ENCODE peak calls at places on chromosomes 3 and 15, in ten cellular contexts. One of them, this sample, is unnamed.

GRCh38 chr15:38496151-38496550 is 42.2 kb downstream of the FAM98B start:
- DNase-seq in NCI-H446 treated with DMSO at 0.1 percent for 48 hours: no peak
- DNase-seq in EL: no peak
- DNase-seq in SW480: no peak
- DNase-seq in myocyte: no peak
- DNase-seq in stimulated activated naive CD8-positive, alpha-beta T cell treated with anti-CD3 and anti-CD28 coated beads, Interleukin-15, Interleukin-2, amounts not matched to agents 100 U/mL and 50 U/mL, for 24 hours: no peak
- DNase-seq in activated T-helper 1 cell treated with Interleukin-2 at 50 U/mL for 16 hours: no peak
- DNase-seq in NCI-H1417: no peak
- DNase-seq in dermis microvascular lymphatic vessel endothelial cell: no peak
- DNase-seq in neuronal stem cell: no peak
- DNase-seq in this sample: no peak

GRCh38 chr3:193240850-193241706 is at the start of gene PLAAT1:
- DNase-seq in NCI-H446 treated with DMSO at 0.1 percent for 48 hours: peak
- DNase-seq in SW480: peak
- DNase-seq in stimulated activated naive CD8-positive, alpha-beta T cell treated with anti-CD3 and anti-CD28 coated beads, Interleukin-15, Interleukin-2, amounts not matched to agents 100 U/mL and 50 U/mL, for 24 hours: peak
- DNase-seq in activated T-helper 1 cell treated with Interleukin-2 at 50 U/mL for 16 hours: no peak
- DNase-seq in dermis microvascular lymphatic vessel endothelial cell: peak
- DNase-seq in neuronal stem cell: peak
- DNase-seq in NCI-H1417: peak
- DNase-seq in EL: peak
- DNase-seq in myocyte: no peak
- DNase-seq in this sample: peak

GRCh38 chr15:39804026-39804425 is 21.4 kb upstream of the FSIP1 start:
- DNase-seq in dermis microvascular lymphatic vessel endothelial cell: no peak
- DNase-seq in activated T-helper 1 cell treated with Interleukin-2 at 50 U/mL for 16 hours: no peak
- DNase-seq in EL: no peak
- DNase-seq in neuronal stem cell: no peak
- DNase-seq in NCI-H446 treated with DMSO at 0.1 percent for 48 hours: no peak
- DNase-seq in stimulated activated naive CD8-positive, alpha-beta T cell treated with anti-CD3 and anti-CD28 coated beads, Interleukin-15, Interleukin-2, amounts not matched to agents 100 U/mL and 50 U/mL, for 24 hours: no peak
- DNase-seq in NCI-H1417: no peak
- DNase-seq in myocyte: no peak
- DNase-seq in SW480: no peak
- DNase-seq in this sample: no peak

GRCh38 chr15:72426753-72427152 is 28.6 kb downstream of the TMEM202 start:
- DNase-seq in activated T-helper 1 cell treated with Interleukin-2 at 50 U/mL for 16 hours: no peak
- DNase-seq in myocyte: no peak
- DNase-seq in SW480: no peak
- DNase-seq in EL: no peak
- DNase-seq in stimulated activated naive CD8-positive, alpha-beta T cell treated with anti-CD3 and anti-CD28 coated beads, Interleukin-15, Interleukin-2, amounts not matched to agents 100 U/mL and 50 U/mL, for 24 hours: no peak
- DNase-seq in dermis microvascular lymphatic vessel endothelial cell: no peak
- DNase-seq in NCI-H1417: no peak
- DNase-seq in neuronal stem cell: no peak
- DNase-seq in NCI-H446 treated with DMSO at 0.1 percent for 48 hours: no peak
- DNase-seq in this sample: no peak

GRCh38 chr3:16101295-16102186 is 72.9 kb upstream of the GALNT15 start:
- DNase-seq in NCI-H446 treated with DMSO at 0.1 percent for 48 hours: no peak
- DNase-seq in EL: peak
- DNase-seq in activated T-helper 1 cell treated with Interleukin-2 at 50 U/mL for 16 hours: no peak
- DNase-seq in neuronal stem cell: no peak
- DNase-seq in NCI-H1417: no peak
- DNase-seq in SW480: peak
- DNase-seq in stimulated activated naive CD8-positive, alpha-beta T cell treated with anti-CD3 and anti-CD28 coated beads, Interleukin-15, Interleukin-2, amounts not matched to agents 100 U/mL and 50 U/mL, for 24 hours: no peak
- DNase-seq in dermis microvascular lymphatic vessel endothelial cell: peak
- DNase-seq in myocyte: no peak
- DNase-seq in this sample: peak

GRCh38 chr3:78077178-78077577 is 1037.3 kb downstream of the ROBO2 start:
- DNase-seq in stimulated activated naive CD8-positive, alpha-beta T cell treated with anti-CD3 and anti-CD28 coated beads, Interleukin-15, Interleukin-2, amounts not matched to agents 100 U/mL and 50 U/mL, for 24 hours: no peak
- DNase-seq in SW480: no peak
- DNase-seq in NCI-H446 treated with DMSO at 0.1 percent for 48 hours: no peak
- DNase-seq in myocyte: no peak
- DNase-seq in NCI-H1417: no peak
- DNase-seq in activated T-helper 1 cell treated with Interleukin-2 at 50 U/mL for 16 hours: no peak
- DNase-seq in dermis microvascular lymphatic vessel endothelial cell: no peak
- DNase-seq in EL: no peak
- DNase-seq in neuronal stem cell: no peak
- DNase-seq in this sample: no peak

GRCh38 chr3:158713094-158713499 is 19.2 kb downstream of the RARRES1 start:
- DNase-seq in myocyte: no peak
- DNase-seq in dermis microvascular lymphatic vessel endothelial cell: peak
- DNase-seq in NCI-H1417: no peak
- DNase-seq in activated T-helper 1 cell treated with Interleukin-2 at 50 U/mL for 16 hours: no peak
- DNase-seq in SW480: no peak
- DNase-seq in neuronal stem cell: no peak
- DNase-seq in NCI-H446 treated with DMSO at 0.1 percent for 48 hours: no peak
- DNase-seq in EL: peak
- DNase-seq in stimulated activated naive CD8-positive, alpha-beta T cell treated with anti-CD3 and anti-CD28 coated beads, Interleukin-15, Interleukin-2, amounts not matched to agents 100 U/mL and 50 U/mL, for 24 hours: no peak
- DNase-seq in this sample: peak

GRCh38 chr3:84136425-84136824 is 822.4 kb upstream of the CADM2 start:
- DNase-seq in myocyte: no peak
- DNase-seq in SW480: no peak
- DNase-seq in neuronal stem cell: no peak
- DNase-seq in stimulated activated naive CD8-positive, alpha-beta T cell treated with anti-CD3 and anti-CD28 coated beads, Interleukin-15, Interleukin-2, amounts not matched to agents 100 U/mL and 50 U/mL, for 24 hours: no peak
- DNase-seq in EL: no peak
- DNase-seq in activated T-helper 1 cell treated with Interleukin-2 at 50 U/mL for 16 hours: no peak
- DNase-seq in dermis microvascular lymphatic vessel endothelial cell: no peak
- DNase-seq in NCI-H1417: peak
- DNase-seq in NCI-H446 treated with DMSO at 0.1 percent for 48 hours: no peak
- DNase-seq in this sample: no peak

GRCh38 chr15:77546050-77546501 is 86.6 kb downstream of the LINGO1 start:
- DNase-seq in activated T-helper 1 cell treated with Interleukin-2 at 50 U/mL for 16 hours: no peak
- DNase-seq in neuronal stem cell: no peak
- DNase-seq in SW480: peak
- DNase-seq in NCI-H1417: no peak
- DNase-seq in dermis microvascular lymphatic vessel endothelial cell: peak
- DNase-seq in NCI-H446 treated with DMSO at 0.1 percent for 48 hours: no peak
- DNase-seq in EL: peak
- DNase-seq in myocyte: peak
- DNase-seq in stimulated activated naive CD8-positive, alpha-beta T cell treated with anti-CD3 and anti-CD28 coated beads, Interleukin-15, Interleukin-2, amounts not matched to agents 100 U/mL and 50 U/mL, for 24 hours: no peak
- DNase-seq in this sample: peak

GRCh38 chr15:44710236-44711088 is 661 bp downstream of the PATL2 start:
- DNase-seq in EL: peak
- DNase-seq in NCI-H1417: peak
- DNase-seq in stimulated activated naive CD8-positive, alpha-beta T cell treated with anti-CD3 and anti-CD28 coated beads, Interleukin-15, Interleukin-2, amounts not matched to agents 100 U/mL and 50 U/mL, for 24 hours: peak
- DNase-seq in NCI-H446 treated with DMSO at 0.1 percent for 48 hours: no peak
- DNase-seq in neuronal stem cell: no peak
- DNase-seq in myocyte: peak
- DNase-seq in activated T-helper 1 cell treated with Interleukin-2 at 50 U/mL for 16 hours: no peak
- DNase-seq in SW480: no peak
- DNase-seq in dermis microvascular lymphatic vessel endothelial cell: peak
- DNase-seq in this sample: no peak

GRCh38 chr15:74265046-74265639 is 29.0 kb downstream of the CCDC33 start:
- DNase-seq in stimulated activated naive CD8-positive, alpha-beta T cell treated with anti-CD3 and anti-CD28 coated beads, Interleukin-15, Interleukin-2, amounts not matched to agents 100 U/mL and 50 U/mL, for 24 hours: peak
- DNase-seq in neuronal stem cell: peak
- DNase-seq in myocyte: peak
- DNase-seq in SW480: no peak
- DNase-seq in NCI-H1417: no peak
- DNase-seq in EL: peak
- DNase-seq in dermis microvascular lymphatic vessel endothelial cell: peak
- DNase-seq in activated T-helper 1 cell treated with Interleukin-2 at 50 U/mL for 16 hours: no peak
- DNase-seq in NCI-H446 treated with DMSO at 0.1 percent for 48 hours: no peak
- DNase-seq in this sample: peak

GRCh38 chr15:55588818-55589122 is 625 bp upstream of the PYGO1 start:
- DNase-seq in activated T-helper 1 cell treated with Interleukin-2 at 50 U/mL for 16 hours: no peak
- DNase-seq in EL: no peak
- DNase-seq in NCI-H446 treated with DMSO at 0.1 percent for 48 hours: no peak
- DNase-seq in dermis microvascular lymphatic vessel endothelial cell: no peak
- DNase-seq in NCI-H1417: no peak
- DNase-seq in SW480: no peak
- DNase-seq in myocyte: peak
- DNase-seq in stimulated activated naive CD8-positive, alpha-beta T cell treated with anti-CD3 and anti-CD28 coated beads, Interleukin-15, Interleukin-2, amounts not matched to agents 100 U/mL and 50 U/mL, for 24 hours: no peak
- DNase-seq in neuronal stem cell: no peak
- DNase-seq in this sample: no peak

GRCh38 chr3:124883191-124883747 is 3.9 kb downstream of the ITGB5 start:
- DNase-seq in NCI-H1417: no peak
- DNase-seq in EL: no peak
- DNase-seq in dermis microvascular lymphatic vessel endothelial cell: no peak
- DNase-seq in myocyte: no peak
- DNase-seq in SW480: no peak
- DNase-seq in stimulated activated naive CD8-positive, alpha-beta T cell treated with anti-CD3 and anti-CD28 coated beads, Interleukin-15, Interleukin-2, amounts not matched to agents 100 U/mL and 50 U/mL, for 24 hours: no peak
- DNase-seq in activated T-helper 1 cell treated with Interleukin-2 at 50 U/mL for 16 hours: no peak
- DNase-seq in neuronal stem cell: peak
- DNase-seq in NCI-H446 treated with DMSO at 0.1 percent for 48 hours: no peak
- DNase-seq in this sample: no peak

GRCh38 chr3:47315069-47315647 is 32.4 kb downstream of the KLHL18 start:
- DNase-seq in EL: no peak
- DNase-seq in NCI-H446 treated with DMSO at 0.1 percent for 48 hours: no peak
- DNase-seq in neuronal stem cell: no peak
- DNase-seq in activated T-helper 1 cell treated with Interleukin-2 at 50 U/mL for 16 hours: no peak
- DNase-seq in NCI-H1417: no peak
- DNase-seq in stimulated activated naive CD8-positive, alpha-beta T cell treated with anti-CD3 and anti-CD28 coated beads, Interleukin-15, Interleukin-2, amounts not matched to agents 100 U/mL and 50 U/mL, for 24 hours: no peak
- DNase-seq in myocyte: no peak
- DNase-seq in dermis microvascular lymphatic vessel endothelial cell: peak
- DNase-seq in SW480: no peak
- DNase-seq in this sample: peak

GRCh38 chr15:95284933-95285401 is 1045.5 kb upstream of the NR2F2 start:
- DNase-seq in EL: peak
- DNase-seq in stimulated activated naive CD8-positive, alpha-beta T cell treated with anti-CD3 and anti-CD28 coated beads, Interleukin-15, Interleukin-2, amounts not matched to agents 100 U/mL and 50 U/mL, for 24 hours: peak
- DNase-seq in neuronal stem cell: peak
- DNase-seq in NCI-H1417: peak
- DNase-seq in activated T-helper 1 cell treated with Interleukin-2 at 50 U/mL for 16 hours: no peak
- DNase-seq in myocyte: peak
- DNase-seq in dermis microvascular lymphatic vessel endothelial cell: peak
- DNase-seq in SW480: no peak
- DNase-seq in NCI-H446 treated with DMSO at 0.1 percent for 48 hours: no peak
- DNase-seq in this sample: peak

GRCh38 chr15:83842281-83842680 is 188.4 kb downstream of the ADAMTSL3 start:
- DNase-seq in NCI-H1417: no peak
- DNase-seq in NCI-H446 treated with DMSO at 0.1 percent for 48 hours: no peak
- DNase-seq in stimulated activated naive CD8-positive, alpha-beta T cell treated with anti-CD3 and anti-CD28 coated beads, Interleukin-15, Interleukin-2, amounts not matched to agents 100 U/mL and 50 U/mL, for 24 hours: no peak
- DNase-seq in SW480: no peak
- DNase-seq in activated T-helper 1 cell treated with Interleukin-2 at 50 U/mL for 16 hours: no peak
- DNase-seq in dermis microvascular lymphatic vessel endothelial cell: no peak
- DNase-seq in myocyte: no peak
- DNase-seq in neuronal stem cell: no peak
- DNase-seq in EL: no peak
- DNase-seq in this sample: no peak

GRCh38 chr3:55538158-55538557 is 51.1 kb upstream of the WNT5A start:
- DNase-seq in NCI-H446 treated with DMSO at 0.1 percent for 48 hours: no peak
- DNase-seq in stimulated activated naive CD8-positive, alpha-beta T cell treated with anti-CD3 and anti-CD28 coated beads, Interleukin-15, Interleukin-2, amounts not matched to agents 100 U/mL and 50 U/mL, for 24 hours: no peak
- DNase-seq in NCI-H1417: peak
- DNase-seq in SW480: no peak
- DNase-seq in neuronal stem cell: peak
- DNase-seq in EL: no peak
- DNase-seq in activated T-helper 1 cell treated with Interleukin-2 at 50 U/mL for 16 hours: no peak
- DNase-seq in dermis microvascular lymphatic vessel endothelial cell: no peak
- DNase-seq in myocyte: no peak
- DNase-seq in this sample: no peak

This sample was measured in endothelial cell of umbilical vein.